ENCODE peak calls at places on chromosome 22, in five cellular contexts. S is right lobe of liver; O is AG04450; J is PC-3; Y is effector memory CD4-positive, alpha-beta T cell. Z is an unnamed sample.

GRCh38 chr22:26666035-26666338 is 8.6 kb downstream of the MIAT start:
- DNase-seq in S (no peak), O (no peak), J (no peak), Y (no peak), Z (no peak)

GRCh38 chr22:33426451-33426850 is 368.3 kb upstream of the SYN3 start:
- DNase-seq in O (no peak), S (no peak), J (no peak), Y (no peak), Z (no peak)

GRCh38 chr22:22955866-22956535 is 68.4 kb downstream of the IGLL5 start:
- DNase-seq in Y (peak; percentile 32), J (peak; percentile 68), O (peak; percentile 41), S (peak; percentile 74), Z (peak; percentile 42)

GRCh38 chr22:42338502-42338901 is 68.0 kb upstream of the TCF20 start:
- DNase-seq in Y (no peak), O (no peak), J (no peak), S (no peak), Z (no peak)

GRCh38 chr22:18032455-18033101 is 8.2 kb upstream of the MICAL3 start:
- DNase-seq in Y (no peak), S (no peak), O (no peak), J (peak; percentile 92), Z (no peak)

GRCh38 chr22:25068701-25069100 is 116.2 kb downstream of the KIAA1671 start:
- DNase-seq in J (no peak), Y (peak; percentile 18), O (no peak), S (no peak), Z (no peak)

GRCh38 chr22:38941488-38941987 is 15.9 kb upstream of the APOBEC3A start:
- DNase-seq in Y (no peak), O (no peak), S (no peak), J (no peak), Z (peak; percentile 16)

GRCh38 chr22:22519591-22519990 is 479 bp downstream of the ZNF280A start:
- DNase-seq in J (no peak), Y (no peak), O (no peak), S (no peak), Z (no peak)

GRCh38 chr22:50703726-50704509 is 31.3 kb downstream of the SHANK3 start:
- DNase-seq in J (no peak), Y (no peak), S (peak; percentile 49), O (no peak), Z (no peak)

GRCh38 chr22:50434849-50435700 is 39.8 kb downstream of the SBF1 start:
- DNase-seq in O (no peak), Y (no peak), J (no peak), S (no peak), Z (peak; percentile 73)

GRCh38 chr22:41256254-41256897 is 15.6 kb upstream of the CHADL start:
- DNase-seq in S (no peak), J (peak; percentile 82), Y (no peak), O (peak; percentile 39), Z (no peak)

GRCh38 chr22:49299821-49300231 is 527.8 kb downstream of the BRD1 start:
- DNase-seq in O (no peak), Y (no peak), S (peak; percentile 33), J (no peak), Z (no peak)

GRCh38 chr22:49235463-49236300 is 592.0 kb downstream of the BRD1 start:
- DNase-seq in Y (no peak), J (no peak), O (no peak), S (peak; percentile 20), Z (peak; percentile 6)

GRCh38 chr22:40410731-40411505 is 40.5 kb downstream of the SGSM3 start:
- DNase-seq in O (no peak), S (peak; percentile 73), J (no peak), Y (no peak), Z (no peak)

GRCh38 chr22:46039531-46039930 is 62.6 kb upstream of the WNT7B start:
- DNase-seq in O (no peak), S (no peak), Y (no peak), J (no peak), Z (no peak)

GRCh38 chr22:38230108-38230825 is 28.5 kb downstream of the MAFF start:
- DNase-seq in O (no peak), S (no peak), J (peak; percentile 26), Y (peak; percentile 13), Z (peak; percentile 68)

GRCh38 chr22:33796494-33796893 is 123.8 kb downstream of the LARGE1 start:
- DNase-seq in J (no peak), S (no peak), Y (no peak), O (no peak), Z (no peak)

GRCh38 chr22:42743501-42743991 is 22.9 kb upstream of the A4GALT start:
- DNase-seq in J (no peak), S (no peak), O (no peak), Y (no peak), Z (no peak)

GRCh38 chr22:27462190-27462589 is 339.4 kb downstream of the MN1 start:
- DNase-seq in O (no peak), Y (no peak), J (no peak), S (no peak), Z (no peak)

GRCh38 chr22:48827904-48828555 is 999.6 kb downstream of the BRD1 start:
- DNase-seq in J (no peak), O (no peak), Y (no peak), S (no peak), Z (peak; percentile 45)

GRCh38 chr22:41508770-41509170 is 35.5 kb downstream of the POLR3H start:
- DNase-seq in J (no peak), Y (no peak), O (no peak), S (no peak), Z (no peak)

GRCh38 chr22:38474003-38474607 is 6.2 kb downstream of the KDELR3 start:
- DNase-seq in J (no peak), Y (no peak), O (no peak), S (no peak), Z (no peak)

GRCh38 chr22:46201059-46201757 is 48.9 kb downstream of the CDPF1 start:
- DNase-seq in S (no peak), O (no peak), Y (no peak), J (no peak), Z (peak; percentile 42)

GRCh38 chr22:26669060-26669481 is 11.7 kb downstream of the MIAT start:
- DNase-seq in O (no peak), Y (no peak), J (peak; percentile 54), S (no peak), Z (no peak)

GRCh38 chr22:22463855-22464540 is 44.5 kb downstream of the ZNF280B start:
- DNase-seq in S (peak; percentile 52), Y (peak; percentile 4), J (peak; percentile 79), O (peak; percentile 34), Z (no peak)

GRCh38 chr22:33780761-33781160 is 139.5 kb downstream of the LARGE1 start:
- DNase-seq in O (no peak), Y (no peak), J (no peak), S (no peak), Z (no peak)

GRCh38 chr22:38953577-38954413 is 3.6 kb upstream of the APOBEC3A start:
- DNase-seq in S (peak; percentile 50), Y (peak; percentile 13), O (no peak), J (peak; percentile 6), Z (peak; percentile 17)

GRCh38 chr22:26143801-26144325 is 25.4 kb upstream of the SEZ6L start:
- DNase-seq in S (no peak), Y (no peak), O (no peak), J (no peak), Z (no peak)

GRCh38 chr22:26389125-26389524 is 39.9 kb upstream of the ASPHD2 start:
- DNase-seq in O (no peak), Y (no peak), J (no peak), S (no peak), Z (no peak)

GRCh38 chr22:21837184-21837979 is 30.1 kb downstream of the MAPK1 start:
- DNase-seq in J (peak; percentile 64), S (no peak), O (peak; percentile 73), Y (no peak), Z (peak; percentile 40)

GRCh38 chr22:50317178-50317577 is 9.6 kb downstream of the DENND6B start:
- DNase-seq in S (no peak), Y (no peak), O (no peak), J (no peak), Z (no peak)

DNA sequence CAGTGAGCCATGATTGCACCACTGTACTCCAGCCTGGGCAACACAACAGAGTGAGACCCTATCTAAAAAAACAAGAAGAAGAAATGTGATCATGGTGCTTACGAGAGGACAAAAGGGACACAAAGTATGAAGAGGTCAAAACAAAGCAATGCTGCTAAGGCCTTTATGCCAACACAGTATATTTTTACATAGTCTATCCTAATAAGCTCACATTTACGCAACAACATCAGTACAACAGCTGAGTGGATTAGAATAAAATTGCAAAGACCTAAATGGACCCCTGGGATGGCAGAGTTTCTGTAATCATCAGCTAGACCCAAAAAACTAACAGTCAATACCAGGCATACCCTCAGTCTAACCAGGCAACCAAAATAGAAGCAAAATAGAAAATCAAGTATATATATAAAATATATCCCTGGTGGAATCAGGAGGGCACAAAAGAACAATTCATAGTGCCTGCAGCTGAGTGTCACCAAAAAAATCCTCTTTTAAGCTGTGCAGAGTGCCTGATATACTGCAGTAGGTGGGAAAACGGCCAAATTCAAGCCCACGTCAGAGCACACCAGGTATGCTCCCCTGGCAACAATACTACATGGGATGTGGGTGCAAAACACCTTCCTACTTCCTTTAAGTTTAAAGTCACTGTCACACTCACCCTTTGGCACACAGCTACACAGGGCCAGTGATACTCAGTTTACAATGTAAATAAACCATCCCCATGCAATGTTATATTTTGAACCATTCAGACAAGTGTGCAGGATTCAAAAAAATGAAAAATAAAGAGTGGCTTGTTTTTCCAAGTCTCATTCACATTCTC is 57.8 kb downstream of the RBFOX2 start:
- DNase-seq in Y (no peak), S (no peak), J (peak; percentile 32), O (no peak), Z (no peak)
- H3K27ac ChIP-seq in Y (no peak overlapping the region), S (no peak overlapping the region), J (no peak overlapping the region), O (peak overlapping the region; percentile 80), Z (peak overlapping the region; percentile 69)

DNA sequence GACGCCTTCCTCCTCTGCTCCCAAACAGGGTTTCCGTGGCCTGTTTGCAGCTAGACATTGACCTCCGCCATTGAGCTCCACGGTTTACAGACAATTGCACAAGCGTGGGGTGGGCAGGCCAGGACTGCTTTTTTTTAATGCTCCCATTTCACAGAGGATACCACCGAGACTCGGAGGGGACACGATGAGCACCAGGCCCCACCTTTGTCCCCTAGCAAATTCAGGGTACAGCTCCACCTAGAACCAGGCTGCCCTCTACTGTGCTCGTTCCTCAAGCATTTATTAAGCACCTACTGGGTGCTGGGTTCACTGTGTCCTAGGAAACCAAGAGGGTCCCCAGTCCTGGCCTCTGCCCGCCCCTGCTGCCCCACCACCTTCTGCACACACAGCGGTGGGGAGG is 12.2 kb downstream of the RASD2 start:
- DNase-seq in O (no peak), S (no peak), Y (no peak), J (no peak), Z (no peak)
- H3K27ac ChIP-seq in O (no peak overlapping the region), S (no peak overlapping the region), Y (no peak overlapping the region), J (no peak overlapping the region), Z (no peak overlapping the region)

DNA sequence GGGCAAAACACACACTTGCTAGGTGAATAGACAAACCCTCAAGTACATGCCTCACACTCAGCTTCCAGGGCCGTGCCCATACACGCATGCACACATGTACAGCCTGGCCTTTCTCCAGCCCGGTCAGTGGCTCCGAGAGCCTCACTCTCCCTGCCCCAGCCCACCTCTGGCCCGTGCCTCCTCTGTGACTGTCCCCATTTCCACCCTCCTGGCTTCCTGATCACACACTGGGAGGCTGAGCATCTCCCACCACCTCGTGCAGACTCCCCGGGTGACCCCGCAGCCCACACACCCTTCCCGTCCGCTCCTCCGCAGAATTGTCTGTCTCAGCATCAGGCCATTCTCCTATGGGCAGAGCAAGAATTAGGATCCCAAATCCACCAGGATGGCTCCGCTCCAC is 634.1 kb downstream of the TBC1D22A start:
- DNase-seq in S (no peak), O (no peak), J (no peak), Y (no peak), Z (no peak)
- H3K27ac ChIP-seq in S (no peak overlapping the region), O (no peak overlapping the region), J (no peak overlapping the region), Y (no peak overlapping the region), Z (no peak overlapping the region)

GRCh38 chr22:20520093-20520511 is 12.7 kb downstream of the MED15 start:
- DNase-seq in O (no peak), J (no peak), Y (no peak), S (no peak), Z (no peak)
- H3K27ac ChIP-seq in O (peak overlapping the region; percentile 73), J (no peak overlapping the region), Y (peak overlapping the region; percentile 23), S (no peak overlapping the region), Z (no peak overlapping the region)